ENCODE peak calls at places on chromosomes 1 and 21, in nine cellular contexts. U, O, M, A, R, T, V, K and W are unnamed samples.

GRCh38 chr21:33434770-33435360 is 31.7 kb downstream of the IFNGR2 start:
- DNase-seq in U (no peak), O (no peak), M (no peak), A (no peak), R (no peak), T (peak), V (peak), K (peak), W (no peak)

GRCh38 chr1:67616394-67616985 is 68.5 kb upstream of the GADD45A start:
- DNase-seq in U (no peak), O (no peak), M (no peak), A (no peak), R (no peak), T (no peak), V (no peak), K (peak), W (no peak)

GRCh38 chr1:111351700-111352099 is 61.0 kb downstream of the CHIA start:
- DNase-seq in U (no peak), O (no peak), M (no peak), A (no peak), R (no peak), T (no peak), V (no peak), K (no peak), W (no peak)

GRCh38 chr1:119602169-119602568 is 45.9 kb downstream of the ZNF697 start:
- DNase-seq in U (no peak), O (no peak), M (no peak), A (no peak), R (no peak), T (no peak), V (no peak), K (no peak), W (no peak)

GRCh38 chr1:19759740-19760089 is 40.0 kb downstream of the TMCO4 start:
- DNase-seq in U (no peak), O (no peak), M (no peak), A (no peak), R (no peak), T (no peak), V (no peak), K (peak), W (no peak)

GRCh38 chr1:3277121-3277520 is 177.3 kb upstream of the ARHGEF16 start:
- DNase-seq in U (no peak), O (no peak), M (no peak), A (no peak), R (no peak), T (no peak), V (no peak), K (no peak), W (no peak)

GRCh38 chr1:89148259-89148658 is 22.3 kb upstream of the GBP2 start:
- DNase-seq in U (no peak), O (no peak), M (no peak), A (no peak), R (no peak), T (no peak), V (no peak), K (no peak), W (no peak)

GRCh38 chr1:217133958-217134856 is 411.0 kb upstream of the ESRRG start:
- DNase-seq in U (no peak), O (no peak), M (no peak), A (no peak), R (no peak), T (peak), V (no peak), K (no peak), W (no peak)

GRCh38 chr21:45309541-45310381 is 22.1 kb upstream of the POFUT2 start:
- DNase-seq in U (peak), O (no peak), M (no peak), A (no peak), R (no peak), T (no peak), V (no peak), K (no peak), W (no peak)

GRCh38 chr1:215114154-215114933 is 31.8 kb downstream of the KCNK2 start:
- DNase-seq in U (no peak), O (no peak), M (no peak), A (no peak), R (no peak), T (peak), V (no peak), K (peak), W (no peak)

GRCh38 chr21:44557491-44558328 is 885 bp downstream of the KRTAP10-3 start:
- DNase-seq in U (no peak), O (no peak), M (no peak), A (no peak), R (no peak), T (no peak), V (no peak), K (no peak), W (no peak)

GRCh38 chr1:155976062-155976912 is 2.1 kb downstream of the ARHGEF2 start:
- DNase-seq in U (peak), O (peak), M (peak), A (peak), R (peak), T (peak), V (peak), K (peak), W (peak)

GRCh38 chr1:80624682-80625081 is 1176.1 kb upstream of the ADGRL2 start:
- DNase-seq in U (no peak), O (no peak), M (no peak), A (no peak), R (no peak), T (no peak), V (no peak), K (no peak), W (no peak)

GRCh38 chr1:185352067-185352466 is 35.0 kb upstream of the IVNS1ABP start:
- DNase-seq in U (no peak), O (no peak), M (no peak), A (no peak), R (peak), T (peak), V (no peak), K (peak), W (no peak)

GRCh38 chr1:238088891-238089290 is 198.2 kb upstream of the ZP4 start:
- DNase-seq in U (no peak), O (no peak), M (no peak), A (no peak), R (no peak), T (no peak), V (peak), K (peak), W (no peak)

GRCh38 chr1:115074839-115075534 is 14.3 kb downstream of the TSPAN2 start:
- DNase-seq in U (no peak), O (no peak), M (no peak), A (no peak), R (no peak), T (no peak), V (no peak), K (no peak), W (no peak)

GRCh38 chr1:37513795-37514349 is 694 bp downstream of the MEAF6 start:
- DNase-seq in U (peak), O (no peak), M (peak), A (peak), R (no peak), T (peak), V (peak), K (peak), W (peak)

GRCh38 chr1:230819976-230820375 is 48.3 kb downstream of the C1orf198 start:
- DNase-seq in U (no peak), O (no peak), M (no peak), A (no peak), R (no peak), T (no peak), V (no peak), K (no peak), W (no peak)

GRCh38 chr1:210257698-210258395 is 25.3 kb downstream of the SERTAD4 start:
- DNase-seq in U (no peak), O (no peak), M (no peak), A (no peak), R (no peak), T (no peak), V (no peak), K (no peak), W (peak)

GRCh38 chr1:236862231-236862591 is 67.1 kb downstream of the MTR start:
- DNase-seq in U (no peak), O (no peak), M (no peak), A (no peak), R (no peak), T (no peak), V (no peak), K (no peak), W (no peak)

GRCh38 chr1:85339089-85339488 is 62.7 kb upstream of the BCL10 start:
- DNase-seq in U (no peak), O (no peak), M (no peak), A (no peak), R (no peak), T (peak), V (no peak), K (peak), W (no peak)

GRCh38 chr1:51574796-51575195 is 42.1 kb upstream of the OSBPL9 start:
- DNase-seq in U (no peak), O (no peak), M (no peak), A (no peak), R (no peak), T (no peak), V (no peak), K (no peak), W (peak)

GRCh38 chr1:8374812-8375211 is 56.9 kb downstream of the SLC45A1 start:
- DNase-seq in U (no peak), O (no peak), M (no peak), A (no peak), R (no peak), T (peak), V (peak), K (peak), W (no peak)

GRCh38 chr1:43977376-43978263 is 1.4 kb upstream of the B4GALT2 start:
- DNase-seq in U (no peak), O (no peak), M (no peak), A (no peak), R (no peak), T (no peak), V (no peak), K (no peak), W (no peak)

GRCh38 chr1:54499097-54500029 is 48.7 kb upstream of the ACOT11 start:
- DNase-seq in U (peak), O (no peak), M (peak), A (peak), R (peak), T (peak), V (peak), K (peak), W (peak)

GRCh38 chr1:236489710-236490377 is 33.9 kb upstream of the LGALS8 start:
- DNase-seq in U (no peak), O (no peak), M (peak), A (peak), R (peak), T (peak), V (peak), K (peak), W (peak)

GRCh38 chr1:169676001-169676400 is 35.4 kb downstream of the SELL start:
- DNase-seq in U (no peak), O (no peak), M (no peak), A (no peak), R (no peak), T (peak), V (no peak), K (peak), W (no peak)

GRCh38 chr1:204102029-204102611 is 29.2 kb downstream of the SOX13 start:
- DNase-seq in U (no peak), O (no peak), M (no peak), A (no peak), R (no peak), T (no peak), V (peak), K (no peak), W (no peak)

GRCh38 chr1:172465617-172466016 is 21.7 kb upstream of the PIGC start:
- DNase-seq in U (no peak), O (no peak), M (no peak), A (no peak), R (no peak), T (no peak), V (no peak), K (no peak), W (no peak)

GRCh38 chr1:201447911-201448871 is 20.8 kb downstream of the PHLDA3 start:
- DNase-seq in U (peak), O (peak), M (peak), A (peak), R (peak), T (peak), V (peak), K (peak), W (peak)